ENCODE peak calls at places on chromosomes 4 and X, in six cellular contexts. S is esophagus squamous epithelium, P is brain microvascular endothelial cell, L is SJSA1, O is coronary artery, M is choroid plexus epithelial cell. K is an unnamed sample.

GRCh38 chrX:134512566-134512965 is 52.6 kb downstream of the HPRT1 start:
- DNase-seq in S (no peak), P (peak; percentile 81), L (peak; percentile 52), O (no peak), M (peak; percentile 83), K (peak; percentile 51)

GRCh38 chr4:62194342-62194741 is 994.2 kb downstream of the ADGRL3 start:
- DNase-seq in S (no peak), P (no peak), L (no peak), O (no peak), M (no peak), K (no peak)

GRCh38 chrX:65196758-65197371 is 220.6 kb upstream of the ZC4H2 start:
- DNase-seq in S (no peak), P (no peak), L (no peak), O (no peak), M (no peak), K (no peak)

GRCh38 chr4:37803348-37803973 is 23.0 kb upstream of the PGM2 start:
- DNase-seq in S (no peak), P (no peak), L (no peak), O (no peak), M (peak; percentile 83), K (peak; percentile 73)

GRCh38 chr4:156347412-156348075 is 393.9 kb upstream of the CTSO start:
- DNase-seq in S (no peak), P (peak; percentile 52), L (no peak), O (no peak), M (peak; percentile 35), K (peak; percentile 44)

GRCh38 chrX:39263946-39264483 is 462.8 kb downstream of the MID1IP1 start:
- DNase-seq in S (no peak), P (no peak), L (no peak), O (no peak), M (no peak), K (no peak)

GRCh38 chr4:131430302-131430701 is 1718.8 kb upstream of the PCDH10 start:
- DNase-seq in S (no peak), P (no peak), L (no peak), O (no peak), M (peak; percentile 0), K (no peak)

GRCh38 chrX:53319614-53320542 is 38.5 kb upstream of the IQSEC2 start:
- DNase-seq in S (no peak), P (no peak), L (no peak), O (no peak), M (no peak), K (no peak)

GRCh38 chr4:38560763-38561558 is 103.0 kb upstream of the KLF3 start:
- DNase-seq in S (no peak), P (no peak), L (no peak), O (no peak), M (no peak), K (no peak)

GRCh38 chrX:68433155-68433980 is at the start of gene OPHN1:
- DNase-seq in S (no peak), P (peak; percentile 69), L (peak; percentile 78), O (peak; percentile 80), M (peak; percentile 77), K (peak; percentile 78)

GRCh38 chr4:189021831-189022230 is 882.6 kb downstream of the TRIML1 start:
- DNase-seq in S (no peak), P (peak; percentile 45), L (no peak), O (no peak), M (no peak), K (peak; percentile 85)

GRCh38 chr4:175637762-175638161 is 174.3 kb downstream of the GPM6A start:
- DNase-seq in S (no peak), P (no peak), L (no peak), O (no peak), M (no peak), K (no peak)

GRCh38 chr4:81031389-81032173 is 1.1 kb downstream of the BMP3 start:
- DNase-seq in S (no peak), P (no peak), L (no peak), O (no peak), M (no peak), K (no peak)

GRCh38 chrX:151753313-151754041 is 18.9 kb downstream of the CNGA2 start:
- DNase-seq in S (no peak), P (peak; percentile 40), L (no peak), O (no peak), M (peak; percentile 74), K (peak; percentile 47)

GRCh38 chrX:136856050-136856449 is 24.5 kb downstream of the RBMX start:
- DNase-seq in S (no peak), P (no peak), L (no peak), O (no peak), M (no peak), K (no peak)

GRCh38 chr4:2809610-2810180 is 16.8 kb downstream of the SH3BP2 start:
- DNase-seq in S (no peak), P (no peak), L (no peak), O (no peak), M (no peak), K (no peak)

GRCh38 chrX:8731579-8732395 is at the start of gene ANOS1:
- DNase-seq in S (no peak), P (no peak), L (peak; percentile 62), O (peak; percentile 79), M (peak; percentile 11), K (peak; percentile 12)

GRCh38 chrX:44651347-44651746 is 108.7 kb upstream of the FUNDC1 start:
- DNase-seq in S (no peak), P (no peak), L (no peak), O (no peak), M (no peak), K (no peak)

DNA sequence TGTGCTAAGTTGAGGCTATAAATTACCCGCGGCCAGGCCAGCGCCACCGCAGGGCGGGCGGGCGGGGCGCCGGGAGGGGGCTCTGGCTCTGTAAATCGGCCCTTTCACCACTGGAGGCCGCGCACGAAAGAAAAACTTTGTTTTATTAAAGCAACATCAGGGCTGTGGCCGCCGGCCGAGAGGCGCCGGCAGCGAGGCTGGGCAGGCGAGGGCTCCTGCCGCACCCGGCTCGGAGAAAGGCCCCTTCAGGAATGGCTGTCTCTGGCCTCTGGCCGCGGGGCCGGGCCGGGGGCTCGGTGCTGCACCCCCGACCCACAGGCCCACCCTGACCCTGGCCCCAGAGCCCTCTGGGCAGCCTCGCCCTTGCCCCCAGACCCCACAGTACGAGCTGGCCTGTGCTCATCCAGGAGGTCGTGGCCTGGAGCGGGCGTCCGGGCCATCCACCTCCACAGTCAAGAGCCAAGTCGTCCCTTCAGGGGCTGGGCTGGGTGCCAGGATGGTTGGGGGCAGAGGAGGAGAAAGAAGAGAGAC is 29.5 kb upstream of the FGFR3 start:
- DNase-seq in S (no peak), P (peak; percentile 25), L (peak; percentile 55), O (no peak), M (peak; percentile 60), K (peak; percentile 56)
- H3K4me3 ChIP-seq in S (peak overlapping the region; percentile 42), P (peak overlapping the region; percentile 5), L (no peak overlapping the region), O (peak overlapping the region; percentile 56), M (peak overlapping the region; percentile 22), K (no peak overlapping the region)

GRCh38 chr4:129342820-129343219 is 246.9 kb downstream of the C4orf33 start:
- DNase-seq in S (no peak), P (peak; percentile 35), L (no peak), O (no peak), M (peak; percentile 92), K (peak; percentile 81)
- H3K4me3 ChIP-seq in S (peak overlapping the region; percentile 32), P (peak overlapping the region; percentile 21), L (no peak overlapping the region), O (no peak overlapping the region), M (no peak overlapping the region), K (peak overlapping the region; percentile 45)

GRCh38 chr4:41142946-41143720 is 71.2 kb downstream of the APBB2 start:
- DNase-seq in S (no peak), P (peak; percentile 82), L (peak; percentile 64), O (peak; percentile 84), M (peak; percentile 97), K (peak; percentile 99)
- H3K4me3 ChIP-seq in S (no peak overlapping the region), P (peak overlapping the region; percentile 6), L (no peak overlapping the region), O (peak overlapping the region; percentile 39), M (peak overlapping the region; percentile 12), K (peak overlapping the region; percentile 3)

DNA sequence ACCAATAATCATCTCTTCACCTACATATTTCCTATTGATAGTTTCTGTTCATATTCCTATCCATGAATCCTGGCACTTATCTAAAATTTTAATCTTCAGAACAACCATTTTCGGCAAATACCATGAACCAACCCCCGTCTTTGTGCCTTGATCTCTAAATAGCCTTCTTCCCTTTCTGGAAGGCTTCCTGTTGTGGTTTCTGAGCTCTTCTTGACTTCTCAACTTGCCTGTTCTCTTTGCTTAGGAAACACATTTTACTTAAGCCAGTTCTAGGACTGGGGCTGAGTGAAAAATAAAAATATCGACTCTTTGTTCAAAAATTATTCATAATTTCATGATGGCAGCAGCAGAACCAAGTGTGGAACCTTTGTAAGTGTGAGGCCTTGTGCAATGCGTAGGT is 882.4 kb downstream of the C4orf33 start:
- DNase-seq in S (no peak), P (no peak), L (no peak), O (no peak), M (no peak), K (no peak)
- H3K4me3 ChIP-seq in S (no peak overlapping the region), P (no peak overlapping the region), L (no peak overlapping the region), O (no peak overlapping the region), M (no peak overlapping the region), K (no peak overlapping the region)

GRCh38 chrX:153336128-153336894 is 2.4 kb downstream of the ZNF275 start:
- DNase-seq in S (no peak), P (no peak), L (no peak), O (peak; percentile 43), M (no peak), K (no peak)
- H3K4me3 ChIP-seq in S (no peak overlapping the region), P (no peak overlapping the region), L (no peak overlapping the region), O (no peak overlapping the region), M (no peak overlapping the region), K (no peak overlapping the region)

GRCh38 chr4:30727409-30727808 is 7.2 kb downstream of the PCDH7 start:
- DNase-seq in S (no peak), P (no peak), L (no peak), O (no peak), M (no peak), K (no peak)

GRCh38 chr4:30725562-30725961 is 5.4 kb downstream of the PCDH7 start:
- DNase-seq in S (no peak), P (no peak), L (no peak), O (no peak), M (no peak), K (no peak)

GRCh38 chr4:30728291-30728690 is 8.1 kb downstream of the PCDH7 start:
- DNase-seq in S (no peak), P (no peak), L (no peak), O (no peak), M (no peak), K (no peak)

GRCh38 chr4:30724217-30724616 is 4.0 kb downstream of the PCDH7 start:
- DNase-seq in S (no peak), P (no peak), L (no peak), O (no peak), M (no peak), K (no peak)

DNA sequence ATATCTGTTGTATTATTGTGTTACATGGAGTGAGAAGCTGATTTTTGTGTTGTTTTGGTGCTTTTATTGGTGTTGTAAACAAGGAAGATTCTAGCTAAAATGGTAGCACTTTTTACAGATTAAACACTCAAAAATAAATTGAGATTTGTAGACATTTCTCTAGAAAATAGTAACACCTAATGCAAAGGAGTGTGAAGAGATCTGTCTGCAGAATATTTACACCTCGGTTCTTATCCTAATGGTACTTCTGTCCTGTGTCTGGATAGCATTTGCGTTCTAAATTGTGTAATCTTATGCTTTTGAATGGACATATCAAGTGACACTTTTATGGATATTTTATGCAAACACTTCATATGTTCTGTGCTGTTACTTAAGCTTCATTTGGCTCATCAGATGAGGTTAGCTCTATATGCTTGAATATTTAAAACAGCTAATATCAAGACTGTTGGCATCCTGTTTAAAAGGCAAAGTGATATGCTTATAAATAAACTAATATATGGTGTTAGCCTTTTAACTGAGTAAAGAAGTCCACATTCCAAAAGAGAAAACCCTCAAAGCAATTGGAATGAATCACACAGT is 6.0 kb downstream of the PCDH7 start:
- DNase-seq in S (no peak), P (no peak), L (no peak), O (no peak), M (no peak), K (peak; percentile 67)
- H3K4me3 ChIP-seq in S (peak overlapping the region; percentile 79), P (no peak overlapping the region), L (no peak overlapping the region), O (peak overlapping the region; percentile 91), M (no peak overlapping the region), K (peak overlapping the region; percentile 18)

K was measured in fibroblast of villous mesenchyme.